ENCODE peak calls at places on chromosomes 12 and 14, in ten cellular contexts. L is CD14-positive monocyte, O is Panc1, N is mesothelial cell of epicardium, W is tibial artery, T is fibroblast of mammary gland, B is AG04450, H is GM10248, V is H9, D is SK-N-SH. A is an unnamed sample.

GRCh38 chr12:46153267-46153872 is 115.5 kb downstream of the SLC38A1 start:
- DNase-seq in L (no peak), O (no peak), N (no peak), W (no peak), T (peak; percentile 54), B (no peak), H (peak; percentile 17), V (no peak), D (peak; percentile 20), A (no peak)

GRCh38 chr12:55619352-55620138 is 17.1 kb upstream of the OR10P1 start:
- DNase-seq in L (no peak), O (peak; percentile 94), N (no peak), W (no peak), T (peak; percentile 93), B (peak; percentile 84), H (peak; percentile 70), V (peak; percentile 65), D (peak; percentile 62), A (peak; percentile 46)

GRCh38 chr12:44286821-44287220 is 450.9 kb downstream of the TMEM117 start:
- DNase-seq in L (no peak), O (no peak), N (no peak), W (no peak), T (no peak), B (no peak), H (no peak), V (no peak), D (no peak), A (no peak)

GRCh38 chr12:1842905-1843640 is 22.7 kb downstream of the LRTM2 start:
- DNase-seq in L (peak; percentile 23), O (no peak), N (peak; percentile 12), W (no peak), T (no peak), B (no peak), H (no peak), V (peak; percentile 30), D (no peak), A (no peak)

GRCh38 chr14:66383771-66384170 is 102.4 kb upstream of the CCDC196 start:
- DNase-seq in L (no peak), O (no peak), N (no peak), W (no peak), T (no peak), B (no peak), H (no peak), V (no peak), D (no peak), A (no peak)

GRCh38 chr14:95464103-95464502 is 52.3 kb downstream of the SYNE3 start:
- DNase-seq in L (no peak), O (no peak), N (no peak), W (no peak), T (no peak), B (no peak), H (no peak), V (no peak), D (no peak), A (no peak)

GRCh38 chr12:59055204-59055839 is 135.0 kb upstream of the LRIG3 start:
- DNase-seq in L (no peak), O (peak; percentile 85), N (no peak), W (no peak), T (peak; percentile 79), B (no peak), H (peak; percentile 10), V (no peak), D (no peak), A (no peak)

GRCh38 chr12:28327722-28328121 is 137.5 kb downstream of the CCDC91 start:
- DNase-seq in L (no peak), O (no peak), N (no peak), W (no peak), T (no peak), B (no peak), H (no peak), V (no peak), D (no peak), A (no peak)

GRCh38 chr14:49892301-49892635 is 614 bp upstream of the ARF6 start:
- DNase-seq in L (peak; percentile 61), O (no peak), N (no peak), W (peak; percentile 65), T (peak; percentile 90), B (peak; percentile 57), H (peak; percentile 63), V (no peak), D (peak; percentile 71), A (peak; percentile 60)

GRCh38 chr14:36976571-36977023 is 195.8 kb downstream of the SLC25A21 start:
- DNase-seq in L (no peak), O (no peak), N (no peak), W (no peak), T (peak; percentile 64), B (no peak), H (no peak), V (no peak), D (no peak), A (no peak)

GRCh38 chr12:121579981-121580868 is 598 bp downstream of the KDM2B start:
- DNase-seq in L (no peak), O (no peak), N (peak; percentile 58), W (peak; percentile 76), T (peak; percentile 55), B (no peak), H (peak; percentile 71), V (peak; percentile 92), D (peak; percentile 84), A (peak; percentile 90)

GRCh38 chr12:121580959-121581680 is at the start of gene KDM2B:
- DNase-seq in L (no peak), O (no peak), N (no peak), W (peak; percentile 48), T (peak; percentile 61), B (no peak), H (no peak), V (peak; percentile 65), D (peak; percentile 46), A (peak; percentile 39)

GRCh38 chr12:121579190-121579791 is 1.5 kb downstream of the KDM2B start:
- DNase-seq in L (no peak), O (no peak), N (peak; percentile 36), W (no peak), T (no peak), B (no peak), H (peak; percentile 55), V (peak; percentile 46), D (peak; percentile 76), A (peak; percentile 52)

GRCh38 chr12:121582583-121583333 is 1.9 kb upstream of the KDM2B start:
- DNase-seq in L (no peak), O (no peak), N (no peak), W (no peak), T (no peak), B (no peak), H (no peak), V (peak; percentile 87), D (no peak), A (no peak)

GRCh38 chr12:121581681-121582439 is 1.0 kb upstream of the KDM2B start:
- DNase-seq in L (no peak), O (no peak), N (no peak), W (peak; percentile 62), T (peak; percentile 71), B (no peak), H (no peak), V (no peak), D (peak; percentile 79), A (no peak)
- TF ChIP-seq CTCF in L (no peak), O (no peak), N (no peak), W (no peak), T (no peak), B (peak; percentile 19), H (no peak), V (no peak), D (peak; percentile 43), A (no peak)

GRCh38 chr12:9606736-9607372 is 862 bp downstream of the KLRB1 start:
- DNase-seq in L (no peak), O (no peak), N (no peak), W (no peak), T (no peak), B (no peak), H (no peak), V (no peak), D (no peak), A (peak; percentile 2)
- TF ChIP-seq CTCF in L (no peak), O (no peak), N (no peak), W (no peak), T (no peak), B (no peak), H (no peak), V (no peak), D (no peak), A (peak; percentile 35)

GRCh38 chr12:30989754-30990153 is 63.2 kb downstream of the TSPAN11 start:
- DNase-seq in L (no peak), O (no peak), N (no peak), W (no peak), T (no peak), B (no peak), H (peak; percentile 40), V (peak; percentile 82), D (peak; percentile 67), A (peak; percentile 65)
- TF ChIP-seq CTCF in L (no peak), O (no peak), N (no peak), W (no peak), T (peak; percentile 23), B (peak; percentile 24), H (no peak), V (peak; percentile 69), D (peak; percentile 29), A (no peak)

GRCh38 chr14:90816686-90817436 is 631 bp upstream of the TTC7B start:
- DNase-seq in L (no peak), O (no peak), N (no peak), W (no peak), T (no peak), B (no peak), H (no peak), V (no peak), D (no peak), A (no peak)

GRCh38 chr14:90818715-90819114 is 2.5 kb upstream of the TTC7B start:
- DNase-seq in L (no peak), O (no peak), N (no peak), W (no peak), T (no peak), B (no peak), H (no peak), V (no peak), D (no peak), A (no peak)

GRCh38 chr14:90815567-90815816 is 738 bp downstream of the TTC7B start:
- DNase-seq in L (no peak), O (no peak), N (no peak), W (no peak), T (no peak), B (no peak), H (no peak), V (no peak), D (no peak), A (no peak)

GRCh38 chr14:90814806-90815566 is 1.2 kb downstream of the TTC7B start:
- DNase-seq in L (no peak), O (no peak), N (no peak), W (no peak), T (no peak), B (no peak), H (no peak), V (no peak), D (no peak), A (no peak)

DNA sequence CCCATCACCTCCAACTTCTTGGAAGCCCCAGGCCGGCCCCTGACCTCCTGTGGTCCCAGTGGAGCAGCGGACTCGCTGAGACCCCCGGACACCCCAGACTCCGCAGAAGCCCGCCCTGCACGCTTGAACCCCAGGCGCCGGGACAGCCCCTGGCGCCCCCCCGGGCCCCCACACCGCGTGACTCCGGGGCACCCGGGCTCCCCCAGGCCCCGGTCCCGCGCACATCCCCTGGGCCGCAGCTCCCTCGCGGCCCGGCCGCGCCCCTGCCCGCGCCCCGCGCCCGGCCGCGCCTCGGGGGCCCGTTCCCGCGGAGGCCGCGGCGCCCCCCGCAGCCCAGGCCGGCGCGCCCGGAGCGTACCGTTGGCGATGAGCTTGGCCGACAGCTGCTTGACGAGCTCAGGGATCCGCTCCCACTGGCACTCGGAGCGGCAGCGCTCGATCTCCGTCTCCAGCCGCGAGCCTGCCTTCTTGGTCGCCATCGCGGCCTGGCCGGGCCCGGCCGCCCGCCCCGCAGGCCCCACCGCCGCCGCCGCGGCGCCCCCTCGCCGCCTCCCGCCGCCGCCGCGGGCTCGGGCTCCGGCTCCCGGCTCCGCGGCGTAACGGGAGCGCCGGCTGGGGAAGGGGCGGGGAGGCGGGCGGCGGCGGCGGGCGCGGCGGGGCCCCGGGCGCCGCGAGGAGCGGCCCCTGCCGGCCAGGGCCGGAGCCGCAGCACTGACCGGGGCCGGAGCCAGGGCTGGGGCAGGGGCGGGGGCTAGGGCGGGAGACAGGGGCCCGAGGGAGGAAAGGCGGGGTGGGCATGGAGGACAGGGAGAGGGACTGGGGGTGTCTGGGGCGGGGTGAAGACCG is at the start of gene TTC7B:
- DNase-seq in L (no peak), O (no peak), N (peak; percentile 40), W (no peak), T (no peak), B (no peak), H (peak; percentile 84), V (peak; percentile 60), D (peak; percentile 99), A (peak; percentile 29)
- TF ChIP-seq CTCF in L (no peak), O (peak; percentile 70), N (no peak), W (peak; percentile 34), T (no peak), B (peak; percentile 36), H (peak; percentile 62), V (peak; percentile 29), D (peak; percentile 17), A (no peak)

A was measured in activated CD8-positive, alpha-beta T cell treated with anti-CD3 and anti-CD28 coated beads for 36 hours.